ENCODE peak calls at places on chromosome 2, in ten cellular contexts. T, A, K, Q, Z, V, F, D, U and L are unnamed samples. For H3K4me1 and H3K9me3, the result is how much of the 10 kb centered on the place peaks cover.

GRCh38 chr2:216664593-216665034 is 30.7 kb downstream of the IGFBP5 start:
- DNase-seq in U (no peak), T (no peak), K (peak), D (no peak), Z (no peak), V (no peak), F (peak), Q (peak), A (no peak), L (no peak)

GRCh38 chr2:226426292-226426736 is 373.3 kb downstream of the IRS1 start:
- DNase-seq in U (no peak), F (peak), K (no peak), Z (no peak), D (no peak), Q (no peak), T (no peak), V (no peak), A (no peak), L (no peak)

GRCh38 chr2:11481426-11481788 is 15.4 kb upstream of the E2F6 start:
- DNase-seq in F (no peak), Z (no peak), K (no peak), V (no peak), U (no peak), A (no peak), T (no peak), D (no peak), Q (no peak), L (no peak)

GRCh38 chr2:220198911-220199310 is 571.5 kb downstream of the SLC4A3 start:
- DNase-seq in D (no peak), Z (no peak), Q (no peak), K (no peak), F (peak), T (no peak), U (no peak), V (no peak), A (no peak), L (no peak)

GRCh38 chr2:28970464-28971160 is 10.5 kb upstream of the TOGARAM2 start:
- DNase-seq in T (no peak), Z (no peak), A (no peak), D (no peak), K (no peak), V (no peak), F (no peak), Q (peak), U (no peak), L (no peak)

GRCh38 chr2:78839259-78839658 is 186.2 kb upstream of the REG3G start:
- DNase-seq in T (no peak), D (no peak), K (no peak), V (no peak), Z (no peak), A (no peak), Q (peak), F (no peak), U (no peak), L (no peak)

GRCh38 chr2:239316562-239317465 is 84.0 kb downstream of the HDAC4 start:
- DNase-seq in Q (peak), T (peak), U (peak), Z (peak), K (peak), F (peak), V (no peak), A (no peak), D (peak), L (peak)

GRCh38 chr2:73944714-73945113 is 18.0 kb downstream of the DGUOK start:
- DNase-seq in D (no peak), F (no peak), Z (no peak), K (no peak), V (no peak), T (no peak), A (no peak), U (no peak), Q (no peak), L (no peak)

GRCh38 chr2:201233192-201234166 is 26.9 kb upstream of the CASP8 start:
- DNase-seq in Q (peak), F (no peak), V (no peak), Z (peak), K (peak), T (peak), U (peak), A (no peak), D (peak), L (no peak)

GRCh38 chr2:209864716-209865295 is 93.2 kb downstream of the UNC80 start:
- DNase-seq in Q (peak), V (no peak), Z (no peak), K (peak), D (no peak), T (no peak), F (no peak), U (no peak), A (no peak), L (no peak)

GRCh38 chr2:136067465-136067864 is 50.5 kb downstream of the CXCR4 start:
- DNase-seq in T (no peak), F (no peak), K (no peak), U (no peak), V (no peak), D (no peak), Z (no peak), Q (no peak), A (no peak), L (no peak)

GRCh38 chr2:208501217-208501616 is 94.6 kb downstream of the PTH2R start:
- DNase-seq in F (no peak), U (no peak), Q (peak), Z (no peak), K (no peak), T (no peak), D (no peak), V (no peak), A (peak), L (no peak)

GRCh38 chr2:71070294-71071025 is 2.0 kb downstream of the NAGK start:
- DNase-seq in F (peak), K (no peak), V (no peak), T (no peak), A (no peak), Q (peak), D (peak), U (no peak), Z (no peak), L (no peak)

GRCh38 chr2:138974651-138975050 is 194.5 kb upstream of the NXPH2 start:
- DNase-seq in Q (no peak), V (no peak), K (no peak), U (no peak), Z (no peak), A (no peak), D (no peak), F (no peak), T (no peak), L (no peak)

GRCh38 chr2:28449489-28450395 is 46.1 kb upstream of the PLB1 start:
- DNase-seq in U (no peak), D (no peak), A (no peak), K (peak), V (no peak), T (no peak), Z (no peak), F (peak), Q (no peak), L (no peak)

GRCh38 chr2:222057249-222058073 is 241.3 kb downstream of the PAX3 start:
- DNase-seq in Q (no peak), A (no peak), V (no peak), F (no peak), D (no peak), T (no peak), Z (no peak), K (no peak), U (no peak), L (no peak)

GRCh38 chr2:127405252-127405605 is 13.0 kb upstream of the PROC start:
- DNase-seq in A (no peak), U (no peak), Z (no peak), T (no peak), D (no peak), V (no peak), F (no peak), Q (no peak), K (no peak), L (peak)

GRCh38 chr2:147927053-147927588 is 82.3 kb downstream of the ACVR2A start:
- DNase-seq in A (no peak), U (no peak), V (no peak), D (no peak), K (no peak), F (no peak), T (no peak), Z (no peak), Q (no peak), L (no peak)

GRCh38 chr2:74947703-74948102 is 10.7 kb upstream of the POLE4 start:
- DNase-seq in A (no peak), T (no peak), Q (peak), U (no peak), Z (no peak), D (no peak), K (no peak), F (no peak), V (no peak), L (no peak)

GRCh38 chr2:215684448-215685217 is 248.8 kb upstream of the FN1 start:
- DNase-seq in D (no peak), Z (no peak), V (no peak), A (no peak), K (no peak), U (no peak), F (peak), T (no peak), Q (no peak), L (no peak)

GRCh38 chr2:220165401-220165800 is 538.0 kb downstream of the SLC4A3 start:
- DNase-seq in D (peak), U (no peak), F (no peak), T (no peak), V (no peak), Z (no peak), K (no peak), Q (peak), A (peak), L (no peak)

GRCh38 chr2:229921101-229921891 is 513 bp downstream of the TRIP12 start:
- DNase-seq in K (peak), A (peak), V (peak), T (peak), U (peak), Z (peak), Q (peak), D (peak), F (peak), L (peak)

GRCh38 chr2:96693286-96694200 is 46.3 kb downstream of the LMAN2L start:
- DNase-seq in F (no peak), V (no peak), T (no peak), A (no peak), D (no peak), K (no peak), Z (no peak), Q (peak), U (no peak), L (no peak)

GRCh38 chr2:237627463-237628321 is at the start of gene LRRFIP1:
- DNase-seq in F (no peak), V (no peak), U (peak), T (peak), K (peak), Z (peak), A (no peak), D (peak), Q (peak), L (no peak)
- H3K4me3 ChIP-seq in F (peak), V (peak), U (peak), T (peak), K (peak), Z (no peak), A (peak), D (no peak), Q (peak), L (peak)

GRCh38 chr2:37555457-37555856 is 116.0 kb downstream of the CDC42EP3 start:
- DNase-seq in T (no peak), F (no peak), Q (no peak), U (no peak), A (no peak), K (no peak), V (no peak), D (no peak), Z (no peak), L (no peak)
- H3K4me1 ChIP-seq in T (under half), F (under half), Q (under half), U (under half), A (under half), K (under half), V (under half), D (under half), Z (under half), L (under half)

DNA sequence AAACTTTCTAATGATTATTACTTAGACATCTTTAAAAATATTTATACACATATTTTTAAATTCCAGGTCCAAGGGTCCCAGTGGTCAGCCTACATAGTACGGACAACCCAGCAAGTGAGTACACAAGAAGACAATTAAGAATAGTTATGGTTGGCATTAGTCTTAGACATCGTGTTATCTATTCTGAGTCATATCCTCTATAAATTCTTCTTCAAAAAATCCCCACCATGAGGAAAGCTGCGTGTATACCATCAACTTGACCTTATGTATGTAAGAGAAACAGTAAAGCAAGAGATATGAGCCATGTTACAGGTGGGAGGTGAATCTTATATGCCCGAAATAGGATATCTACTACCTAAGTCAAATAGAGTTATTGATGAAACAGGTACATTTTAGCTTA is 1339.8 kb downstream of the DPP10 start:
- DNase-seq in Z (no peak), Q (no peak), T (no peak), K (no peak), A (no peak), U (no peak), V (no peak), D (no peak), F (no peak), L (no peak)
- H3K9me3 ChIP-seq in Z (under half), Q (under half), T (under half), K (under half), A (under half), U (under half), V (under half), D (under half), F (under half), L (under half)

DNA sequence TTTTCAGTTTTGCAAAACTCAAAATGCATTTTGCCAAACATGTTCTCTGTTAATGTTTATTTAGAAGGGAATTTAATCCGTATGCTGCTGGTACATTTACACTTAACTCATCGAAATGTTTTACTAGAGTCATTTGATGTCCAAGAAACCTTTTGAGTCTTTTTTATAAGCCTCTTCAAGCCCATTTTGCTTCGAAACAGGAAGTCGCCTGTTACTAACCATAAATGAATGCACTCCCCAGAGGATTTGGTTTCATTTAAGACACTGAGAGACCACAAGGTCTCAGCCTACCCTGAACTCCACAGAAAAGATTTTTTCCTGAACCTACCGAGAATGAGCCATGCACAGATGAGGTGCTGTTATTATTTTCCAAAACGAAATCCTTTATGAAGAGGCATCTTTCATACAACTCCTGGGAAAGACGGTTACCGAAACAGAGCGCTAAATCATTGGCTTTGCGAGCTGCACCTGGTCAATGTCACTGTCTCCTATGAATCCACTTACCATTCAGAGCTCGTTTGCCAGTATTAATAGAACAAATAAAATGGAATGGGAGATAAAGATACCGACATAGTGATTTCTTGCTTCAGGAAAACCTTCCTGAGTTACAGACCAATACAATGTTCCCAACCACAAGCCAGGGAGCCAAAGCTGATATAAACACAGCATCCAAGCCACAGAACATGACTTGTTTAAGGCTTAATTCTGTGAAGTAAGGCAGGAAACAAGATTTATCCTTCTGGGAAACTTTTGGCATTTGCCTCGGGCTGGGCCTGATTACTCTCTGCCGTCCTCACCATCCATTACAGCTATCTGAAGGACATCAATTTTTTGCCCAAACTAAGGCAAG is 382.1 kb downstream of the OSR1 start:
- DNase-seq in K (no peak), F (peak), Z (peak), T (peak), D (no peak), A (no peak), V (no peak), U (peak), Q (no peak), L (no peak)
- H3K4me3 ChIP-seq in K (no peak), F (no peak), Z (no peak), T (no peak), D (no peak), A (no peak), V (no peak), U (no peak), Q (no peak), L (peak)

GRCh38 chr2:69946351-69947077 is 14.9 kb downstream of the ASPRV1 start:
- DNase-seq in V (no peak), K (no peak), Z (no peak), Q (no peak), F (peak), U (no peak), D (no peak), T (no peak), A (no peak), L (peak)
- H3K4me1 ChIP-seq in V (under half), K (under half), Z (under half), Q (under half), F (under half), U (under half), D (under half), T (under half), A (under half), L (under half)

GRCh38 chr2:89844221-89844943 is 1152.9 kb downstream of the RPIA start:
- DNase-seq in K (peak), V (no peak), U (no peak), Q (no peak), T (no peak), Z (no peak), A (no peak), D (no peak), F (no peak), L (no peak)
- H3K9me3 ChIP-seq in K (under half), V (under half), U (under half), Q (half or more), T (under half), Z (under half), A (under half), D (under half), F (under half), L (under half)